ENCODE peak calls at places on chromosomes 3 and 15, in six cellular contexts. S is mucosa of descending colon, N is A549, M is HL-60, Q is colonic mucosa, B is MM.1S. U is an unnamed sample.

GRCh38 chr3:43872901-43873300 is 182.2 kb downstream of the ABHD5 start:
- DNase-seq in B (no peak), N (peak), S (no peak), Q (no peak), M (no peak), U (peak)

GRCh38 chr3:157531301-157531660 is 28.1 kb upstream of the VEPH1 start:
- DNase-seq in Q (no peak), N (no peak), B (no peak), S (no peak), M (no peak), U (no peak)

GRCh38 chr15:42528970-42529369 is 19.6 kb downstream of the LRRC57 start:
- DNase-seq in M (no peak), N (no peak), Q (no peak), B (no peak), S (no peak), U (no peak)

GRCh38 chr3:37474936-37475335 is 300.6 kb upstream of the LRRFIP2 start:
- DNase-seq in N (no peak), Q (no peak), S (no peak), M (no peak), B (no peak), U (no peak)

GRCh38 chr15:99343836-99344551 is 92.7 kb downstream of the LRRC28 start:
- DNase-seq in Q (no peak), S (peak), M (no peak), N (peak), B (no peak), U (no peak)

GRCh38 chr15:83118968-83119367 is 11.5 kb downstream of the TM6SF1 start:
- DNase-seq in B (no peak), S (no peak), M (no peak), N (no peak), Q (no peak), U (no peak)

GRCh38 chr3:134559591-134559990 is 73.7 kb downstream of the CEP63 start:
- DNase-seq in Q (no peak), B (no peak), S (no peak), N (no peak), M (no peak), U (no peak)

GRCh38 chr15:60047701-60048100 is 43.6 kb downstream of the FOXB1 start:
- DNase-seq in Q (no peak), M (no peak), N (no peak), S (no peak), B (no peak), U (no peak)

GRCh38 chr15:44195151-44195740 is at the start of gene FRMD5:
- DNase-seq in B (peak), S (peak), M (no peak), N (peak), Q (peak), U (peak)

GRCh38 chr3:37935290-37935668 is 55.3 kb upstream of the VILL start:
- DNase-seq in N (peak), Q (no peak), B (no peak), M (no peak), S (no peak), U (no peak)

GRCh38 chr3:36178018-36178417 is 202.3 kb upstream of the STAC start:
- DNase-seq in Q (no peak), S (no peak), B (no peak), N (no peak), M (no peak), U (no peak)
- H3K4me3 ChIP-seq in Q (no peak), S (no peak), B (no peak), N (no peak), M (no peak), U (no peak)

GRCh38 chr15:74928771-74929198 is 9.1 kb downstream of the COX5A start:
- DNase-seq in S (no peak), Q (no peak), N (no peak), M (no peak), B (no peak), U (no peak)
- TF ChIP-seq CTCF in S (no peak), Q (no peak), N (no peak), M (no peak), B (no peak), U (no peak)

DNA sequence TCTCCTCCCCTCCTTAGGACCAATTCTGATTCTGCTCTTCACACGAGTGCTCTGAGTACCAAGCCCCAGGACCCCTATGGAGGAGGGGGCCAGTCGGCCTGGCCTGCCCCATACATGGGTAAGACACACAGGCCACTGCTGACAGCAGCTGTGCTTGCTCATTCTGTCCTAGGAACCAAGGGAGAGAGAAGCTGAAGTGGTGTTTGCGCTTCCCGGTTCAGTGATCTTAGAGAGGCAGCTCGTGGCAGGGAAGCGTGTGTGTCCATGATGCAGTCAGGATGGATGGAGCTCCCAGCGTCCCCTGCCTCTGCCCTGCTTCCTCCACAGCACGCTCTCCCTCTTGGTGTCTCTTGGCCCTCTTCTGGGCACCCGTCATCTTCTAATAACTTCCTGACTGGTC is 77.6 kb downstream of the CRTC3 start:
- DNase-seq in Q (no peak), N (no peak), M (no peak), B (no peak), S (no peak), U (no peak)
- H3K4me3 ChIP-seq in Q (no peak), N (no peak), M (no peak), B (no peak), S (no peak), U (no peak)

GRCh38 chr3:184311633-184312032 is 2.8 kb upstream of the EIF4G1 start:
- DNase-seq in M (no peak), S (no peak), B (no peak), Q (no peak), N (no peak), U (no peak)

GRCh38 chr3:184314363-184314699 is at the start of gene EIF4G1:
- DNase-seq in M (peak), S (peak), N (peak), Q (peak), B (peak), U (peak)

GRCh38 chr3:184306573-184306972 is 7.5 kb downstream of the PSMD2 start:
- DNase-seq in M (no peak), Q (no peak), S (no peak), B (no peak), N (no peak), U (no peak)

GRCh38 chr3:184305577-184305976 is 6.5 kb downstream of the PSMD2 start:
- DNase-seq in Q (no peak), M (no peak), N (peak), B (no peak), S (no peak), U (no peak)

GRCh38 chr3:184308744-184309143 is 5.7 kb upstream of the EIF4G1 start:
- DNase-seq in Q (no peak), N (no peak), M (no peak), S (no peak), B (no peak), U (no peak)
- TF ChIP-seq CTCF in Q (no peak), N (no peak), M (no peak), S (no peak), B (no peak), U (no peak)

GRCh38 chr3:20575153-20575552 is 389.1 kb upstream of the SGO1 start:
- DNase-seq in B (no peak), S (no peak), M (no peak), Q (no peak), N (no peak), U (peak)
- H3K4me3 ChIP-seq in B (no peak), S (no peak), M (no peak), Q (no peak), N (no peak), U (no peak)